ENCODE peak calls at places on chromosomes 3 and 15, in eight cellular contexts. G is transverse colon; C is Panc1; M is Calu3; U is fibroblast of the aortic adventitia; T is activated CD8-positive, alpha-beta T cell treated with anti-CD3 and anti-CD28 coated beads for 36 hours; F is left lung; Y is AG04450. S is an unnamed sample.

GRCh38 chr15:68235022-68235421 is 5.5 kb upstream of the CLN6 start:
- DNase-seq in G (no peak), C (no peak), M (no peak), U (no peak), T (no peak), F (no peak), Y (no peak), S (no peak)

GRCh38 chr15:64883997-64884511 is 27.6 kb upstream of the ANKDD1A start:
- DNase-seq in G (peak; percentile 61), C (peak; percentile 84), M (peak; percentile 63), U (peak; percentile 85), T (peak; percentile 94), F (peak; percentile 92), Y (peak; percentile 76), S (peak; percentile 45)

GRCh38 chr3:97439373-97439772 is 325.2 kb upstream of the ARL6 start:
- DNase-seq in G (no peak), C (no peak), M (no peak), U (no peak), T (no peak), F (no peak), Y (no peak), S (no peak)

GRCh38 chr3:20125912-20126311 is 60.1 kb downstream of the SGO1 start:
- DNase-seq in G (peak; percentile 23), C (no peak), M (no peak), U (no peak), T (no peak), F (peak; percentile 35), Y (no peak), S (peak; percentile 39)

GRCh38 chr3:130760922-130761321 is 14.3 kb upstream of the PIK3R4 start:
- DNase-seq in G (no peak), C (no peak), M (peak; percentile 46), U (no peak), T (no peak), F (no peak), Y (no peak), S (no peak)

GRCh38 chr3:11186771-11187170 is 32.5 kb downstream of the HRH1 start:
- DNase-seq in G (no peak), C (no peak), M (no peak), U (peak; percentile 94), T (no peak), F (no peak), Y (no peak), S (no peak)

GRCh38 chr3:56275120-56275519 is 193.1 kb downstream of the ERC2 start:
- DNase-seq in G (no peak), C (no peak), M (no peak), U (no peak), T (no peak), F (no peak), Y (no peak), S (no peak)

GRCh38 chr3:9820944-9821343 is 10.9 kb downstream of the TTLL3 start:
- DNase-seq in G (no peak), C (no peak), M (no peak), U (no peak), T (no peak), F (no peak), Y (no peak), S (no peak)

GRCh38 chr15:75452364-75452967 is 976 bp upstream of the SIN3A start:
- DNase-seq in G (peak; percentile 92), C (peak; percentile 80), M (peak; percentile 82), U (peak; percentile 81), T (peak; percentile 89), F (peak; percentile 87), Y (peak; percentile 41), S (peak; percentile 57)

GRCh38 chr3:172951511-172951910 is 189.5 kb downstream of the SPATA16 start:
- DNase-seq in G (no peak), C (no peak), M (no peak), U (no peak), T (no peak), F (no peak), Y (no peak), S (no peak)
- TF ChIP-seq CTCF in G (no peak), C (no peak), M (no peak), U (no peak), T (no peak), F (no peak), Y (no peak), S (no peak)

GRCh38 chr3:12425850-12426579 is 58.3 kb upstream of the TSEN2 start:
- DNase-seq in G (no peak), C (no peak), M (no peak), U (no peak), T (no peak), F (no peak), Y (no peak), S (no peak)
- TF ChIP-seq CTCF in G (no peak), C (no peak), M (no peak), U (no peak), T (no peak), F (no peak), Y (no peak), S (no peak)

GRCh38 chr15:29682781-29683180 is 139.5 kb downstream of the TJP1 start:
- DNase-seq in G (no peak), C (no peak), M (no peak), U (peak; percentile 14), T (no peak), F (no peak), Y (no peak), S (no peak)
- TF ChIP-seq CTCF in G (no peak), C (no peak), M (no peak), U (no peak), T (no peak), F (no peak), Y (no peak), S (no peak)

DNA sequence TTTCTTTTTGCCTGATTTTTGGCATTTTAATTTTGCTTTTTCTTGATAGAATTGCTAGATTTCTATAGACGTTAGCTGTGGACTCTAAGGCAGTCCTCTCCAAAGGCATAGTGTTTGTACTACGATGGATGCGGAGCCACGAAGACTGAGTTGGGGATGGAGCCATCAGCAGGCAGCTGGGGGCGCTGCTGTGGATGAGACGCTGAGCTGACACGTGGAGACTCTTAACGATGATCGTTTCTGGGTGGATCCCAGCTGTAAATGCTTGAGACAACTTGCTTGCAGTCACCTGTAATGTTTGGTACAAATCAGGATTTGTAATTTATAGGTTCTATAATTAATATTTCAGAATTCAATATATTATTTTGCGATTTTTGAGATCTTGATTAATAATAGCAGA is 13.3 kb upstream of the PPP1R2 start:
- DNase-seq in G (peak; percentile 28), C (no peak), M (no peak), U (no peak), T (peak; percentile 62), F (no peak), Y (no peak), S (no peak)
- TF ChIP-seq CTCF in G (no peak), C (no peak), M (no peak), U (peak; percentile 24), T (peak; percentile 45), F (no peak), Y (peak; percentile 26), S (no peak)

DNA sequence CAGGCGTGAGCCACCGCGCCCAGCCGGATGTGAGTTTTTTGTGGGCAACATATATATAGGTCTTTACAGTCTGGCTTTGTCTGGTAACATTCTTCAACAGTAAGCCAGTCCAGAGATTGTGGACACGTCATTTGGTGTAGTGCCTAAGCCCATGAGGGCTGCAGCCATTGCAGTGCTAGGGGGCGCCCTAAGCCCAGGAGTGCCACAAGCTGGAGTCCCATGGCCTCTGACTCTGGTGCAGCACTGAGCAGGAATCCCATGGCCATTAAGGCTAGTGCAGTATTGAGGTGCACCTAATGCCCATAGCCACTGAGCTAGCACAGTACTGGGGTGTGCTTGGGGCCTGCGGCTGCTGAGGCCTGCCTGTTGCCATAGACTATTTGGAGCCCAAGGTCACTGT is 136.4 kb upstream of the NDN start:
- DNase-seq in G (no peak), C (no peak), M (no peak), U (no peak), T (peak; percentile 23), F (no peak), Y (no peak), S (no peak)
- TF ChIP-seq CTCF in G (no peak), C (no peak), M (no peak), U (no peak), T (no peak), F (no peak), Y (no peak), S (no peak)

GRCh38 chr15:60592386-60593339 is 113.7 kb upstream of the ICE2 start:
- DNase-seq in G (peak; percentile 90), C (no peak), M (peak; percentile 84), U (peak; percentile 33), T (peak; percentile 89), F (peak; percentile 90), Y (no peak), S (peak; percentile 62)
- TF ChIP-seq CTCF in G (no peak), C (peak; percentile 2), M (no peak), U (no peak), T (peak; percentile 21), F (no peak), Y (no peak), S (no peak)